ENCODE peak calls at places on chromosomes 2 and 18, in five cellular contexts. V is astrocyte of the spinal cord, C is T-cell, F is COR-L47, G is T-helper 2 cell. Z is an unnamed sample.

GRCh38 chr2:119025762-119026351 is 83.9 kb downstream of the MARCO start:
- DNase-seq in V (no peak), C (no peak), F (no peak), G (no peak), Z (no peak)

GRCh38 chr2:154762638-154763037 is 64.1 kb downstream of the KCNJ3 start:
- DNase-seq in V (no peak), C (no peak), F (no peak), G (no peak), Z (no peak)

GRCh38 chr18:57002627-57003026 is 144.3 kb upstream of the BOD1L2 start:
- DNase-seq in V (no peak), C (no peak), F (peak; percentile 65), G (no peak), Z (no peak)

GRCh38 chr2:77363277-77363676 is 158.9 kb downstream of the LRRTM4 start:
- DNase-seq in V (no peak), C (no peak), F (no peak), G (no peak), Z (no peak)

GRCh38 chr2:136909777-136910176 is 144.4 kb downstream of the THSD7B start:
- DNase-seq in V (no peak), C (no peak), F (no peak), G (no peak), Z (no peak)

GRCh38 chr2:10161206-10161931 is 38.8 kb downstream of the RRM2 start:
- DNase-seq in V (peak; percentile 31), C (no peak), F (no peak), G (no peak), Z (no peak)

GRCh38 chr18:7593194-7593819 is 26.2 kb downstream of the PTPRM start:
- DNase-seq in V (no peak), C (no peak), F (no peak), G (no peak), Z (no peak)

GRCh38 chr2:1628893-1629292 is 115.4 kb downstream of the PXDN start:
- DNase-seq in V (no peak), C (no peak), F (no peak), G (no peak), Z (no peak)

GRCh38 chr2:216072473-216072872 is 9.1 kb downstream of the PECR start:
- DNase-seq in V (no peak), C (no peak), F (no peak), G (no peak), Z (no peak)

GRCh38 chr2:187528042-187528441 is 26.2 kb downstream of the TFPI start:
- DNase-seq in V (no peak), C (no peak), F (no peak), G (no peak), Z (no peak)

GRCh38 chr2:203983064-203983715 is 46.6 kb downstream of the ICOS start:
- DNase-seq in V (no peak), C (no peak), F (no peak), G (no peak), Z (no peak)

GRCh38 chr2:122451040-122451439 is 695.6 kb downstream of the TSN start:
- DNase-seq in V (peak; percentile 0), C (no peak), F (peak; percentile 31), G (no peak), Z (no peak)

GRCh38 chr2:206323033-206323432 is 48.6 kb downstream of the ZDBF2 start:
- DNase-seq in V (no peak), C (no peak), F (no peak), G (no peak), Z (no peak)

GRCh38 chr2:126797622-126798275 is 100.9 kb upstream of the TEX51 start:
- DNase-seq in V (no peak), C (no peak), F (no peak), G (no peak), Z (no peak)

GRCh38 chr2:99863236-99863913 is 279.0 kb downstream of the AFF3 start:
- DNase-seq in V (peak; percentile 88), C (no peak), F (no peak), G (no peak), Z (no peak)

GRCh38 chr2:165015052-165015642 is 59.8 kb upstream of the SLC38A11 start:
- DNase-seq in V (peak; percentile 64), C (no peak), F (peak; percentile 65), G (no peak), Z (peak; percentile 6)

GRCh38 chr18:10140928-10141327 is 227.1 kb downstream of the VAPA start:
- DNase-seq in V (no peak), C (no peak), F (no peak), G (no peak), Z (no peak)

GRCh38 chr18:8798996-8799395 is 93.6 kb downstream of the MTCL1 start:
- DNase-seq in V (no peak), C (no peak), F (no peak), G (no peak), Z (no peak)

GRCh38 chr18:46468431-46469180 is 188.4 kb downstream of the LOXHD1 start:
- DNase-seq in V (no peak), C (no peak), F (no peak), G (no peak), Z (no peak)

GRCh38 chr2:95076705-95077520 is 44.7 kb downstream of the MRPS5 start:
- DNase-seq in V (peak; percentile 35), C (peak; percentile 83), F (peak; percentile 88), G (peak; percentile 76), Z (peak; percentile 83)

GRCh38 chr18:12608292-12608691 is 49.6 kb downstream of the SPIRE1 start:
- DNase-seq in V (peak; percentile 68), C (no peak), F (no peak), G (no peak), Z (no peak)

GRCh38 chr2:230748087-230748486 is 35.4 kb downstream of the CAB39 start:
- DNase-seq in V (no peak), C (no peak), F (no peak), G (no peak), Z (no peak)

GRCh38 chr2:14773696-14774095 is 141.2 kb downstream of the LRATD1 start:
- DNase-seq in V (no peak), C (no peak), F (no peak), G (no peak), Z (no peak)

GRCh38 chr18:8367217-8367988 is 241.8 kb upstream of the RAB12 start:
- DNase-seq in V (peak; percentile 18), C (peak; percentile 1), F (no peak), G (no peak), Z (no peak)

GRCh38 chr2:328761-329160 is 40.9 kb upstream of the ALKAL2 start:
- DNase-seq in V (peak; percentile 70), C (no peak), F (peak; percentile 71), G (no peak), Z (no peak)

GRCh38 chr2:11602563-11603182 is 67.3 kb downstream of the NTSR2 start:
- DNase-seq in V (no peak), C (no peak), F (no peak), G (no peak), Z (no peak)

Z was measured in activated T-helper 9 cell treated with anti-CD3 and anti-CD28 coated beads, Interleukin-2, amount 50 U/mL, for 16 hours.